ENCODE peak calls at places on chromosomes 13 and 19, in seven cellular contexts. L is psoas muscle, X is right lobe of liver, P is breast epithelium, U is mesendoderm, Y is HCT116, J is heart right ventricle. V is an unnamed sample. For H3K4me1, the result is how much of the 10 kb centered on the place peaks cover.

GRCh38 chr19:34259367-34259865 is 5.1 kb downstream of the GARRE1 start:
- DNase-seq in L (no peak), X (no peak), P (no peak), U (no peak), Y (no peak), J (no peak), V (no peak)

GRCh38 chr13:74987124-74987690 is 494.8 kb downstream of the TBC1D4 start:
- DNase-seq in L (no peak), X (no peak), P (no peak), U (no peak), Y (no peak), J (no peak), V (no peak)

GRCh38 chr19:51702754-51703654 is 9.9 kb downstream of the SPACA6 start:
- DNase-seq in L (no peak), X (peak), P (peak), U (peak), Y (no peak), J (peak), V (peak)

GRCh38 chr13:32019612-32020233 is 11.9 kb upstream of the FRY start:
- DNase-seq in L (no peak), X (no peak), P (no peak), U (peak), Y (peak), J (peak), V (no peak)

GRCh38 chr13:23505007-23505406 is 65.2 kb upstream of the TNFRSF19 start:
- DNase-seq in L (no peak), X (no peak), P (no peak), U (peak), Y (no peak), J (peak), V (no peak)

GRCh38 chr13:35164324-35164932 is 222.4 kb downstream of the NBEA start:
- DNase-seq in L (no peak), X (no peak), P (no peak), U (peak), Y (peak), J (no peak), V (no peak)

GRCh38 chr19:30549151-30549550 is 177.0 kb downstream of the ZNF536 start:
- DNase-seq in L (no peak), X (no peak), P (no peak), U (no peak), Y (no peak), J (no peak), V (no peak)

GRCh38 chr13:52454459-52454824 is 836 bp upstream of the CKAP2 start:
- DNase-seq in L (no peak), X (no peak), P (no peak), U (peak), Y (no peak), J (no peak), V (no peak)

GRCh38 chr13:44197791-44198770 is 175.5 kb upstream of the SERP2 start:
- DNase-seq in L (no peak), X (no peak), P (no peak), U (no peak), Y (no peak), J (no peak), V (no peak)

GRCh38 chr19:11495481-11495880 is 10.2 kb downstream of the ZNF653 start:
- DNase-seq in L (no peak), X (no peak), P (no peak), U (no peak), Y (no peak), J (no peak), V (no peak)

DNA sequence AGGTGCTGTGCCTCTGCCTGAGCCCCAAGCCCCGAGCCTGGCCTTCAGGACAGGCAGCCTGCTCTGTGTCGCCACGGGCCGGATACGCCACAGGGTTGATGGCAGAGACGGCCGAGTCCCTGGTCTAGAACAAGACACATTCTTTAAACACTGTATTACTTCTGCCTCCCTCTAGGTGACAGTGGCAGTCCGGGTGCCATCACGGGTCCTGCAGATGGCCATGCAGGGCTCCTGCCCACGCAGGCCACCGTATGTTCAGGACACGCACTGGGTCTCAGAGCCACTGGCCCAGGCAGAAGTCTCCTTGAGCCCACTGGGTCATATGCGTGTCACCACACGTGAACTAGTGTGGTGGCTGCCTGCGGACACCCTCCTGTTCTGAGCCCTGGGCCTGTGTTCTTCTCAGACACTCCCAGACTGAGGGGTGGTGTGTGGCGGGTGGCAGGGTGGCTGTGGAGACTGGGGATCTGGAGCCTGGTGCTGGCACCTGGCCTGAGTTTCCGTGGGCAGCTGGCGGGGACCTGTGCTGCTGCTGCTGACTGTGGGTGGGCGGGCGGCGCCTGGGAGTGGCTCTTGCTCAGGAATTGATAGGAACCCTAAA is 4.4 kb downstream of the PLEKHJ1 start:
- DNase-seq in L (no peak), X (no peak), P (no peak), U (peak), Y (no peak), J (no peak), V (no peak)
- H3K4me1 ChIP-seq in L (under half), X (under half), P (under half), U (under half), Y (under half), J (under half), V (under half)

DNA sequence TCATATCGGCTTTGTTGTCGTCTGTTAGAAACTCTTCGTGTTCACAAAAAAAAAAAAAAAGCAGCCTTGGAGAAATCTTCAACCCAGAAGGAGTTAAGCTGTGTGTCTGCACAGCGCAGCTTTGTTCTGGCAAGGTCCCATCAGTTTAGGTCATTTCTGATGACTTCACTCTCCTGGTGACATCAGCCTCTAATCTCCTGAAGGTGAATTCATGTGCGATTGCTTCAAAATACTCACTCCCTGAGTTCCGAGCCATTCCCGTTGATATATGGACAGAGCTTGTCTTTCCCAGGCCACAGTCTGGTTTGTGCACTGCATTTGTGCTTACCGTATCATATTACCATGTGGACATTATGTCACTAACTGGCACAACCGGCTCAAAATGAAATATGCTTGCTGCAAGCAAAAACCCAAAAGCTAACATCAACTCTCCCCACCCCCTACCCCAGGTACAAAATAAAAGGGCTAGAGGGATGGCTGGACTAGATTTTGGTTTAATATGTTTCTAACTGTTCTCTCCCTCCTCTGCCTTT is 342.4 kb downstream of the KCNRG start:
- DNase-seq in L (no peak), X (no peak), P (peak), U (no peak), Y (no peak), J (peak), V (peak)
- H3K4me1 ChIP-seq in L (under half), X (under half), P (under half), U (under half), Y (under half), J (under half), V (under half)

GRCh38 chr13:42735011-42735410 is 46.4 kb upstream of the FAM216B start:
- DNase-seq in L (no peak), X (no peak), P (no peak), U (no peak), Y (no peak), J (no peak), V (no peak)

GRCh38 chr13:42732073-42732472 is 49.3 kb upstream of the FAM216B start:
- DNase-seq in L (no peak), X (no peak), P (no peak), U (no peak), Y (no peak), J (no peak), V (no peak)

GRCh38 chr13:42729857-42730402 is 51.5 kb upstream of the FAM216B start:
- DNase-seq in L (no peak), X (no peak), P (no peak), U (peak), Y (no peak), J (no peak), V (peak)

GRCh38 chr13:42728507-42729180 is 52.7 kb upstream of the FAM216B start:
- DNase-seq in L (no peak), X (no peak), P (no peak), U (no peak), Y (no peak), J (no peak), V (no peak)

GRCh38 chr13:42733046-42733445 is 48.3 kb upstream of the FAM216B start:
- DNase-seq in L (no peak), X (no peak), P (no peak), U (no peak), Y (no peak), J (no peak), V (no peak)
- H3K4me1 ChIP-seq in L (under half), X (under half), P (under half), U (under half), Y (under half), J (under half), V (under half)

GRCh38 chr13:50527612-50528509 is 315.6 kb downstream of the DLEU7 start:
- DNase-seq in L (no peak), X (no peak), P (no peak), U (no peak), Y (no peak), J (no peak), V (no peak)
- H3K4me1 ChIP-seq in L (half or more), X (under half), P (under half), U (under half), Y (under half), J (half or more), V (under half)

V was measured in pancreas.